ENCODE peak calls at places on chromosomes 13 and 19, in five cellular contexts. L is GM20000, X is Kasumi-1, V is HuH-7, G is left cardiac atrium. Q is an unnamed sample.

GRCh38 chr13:91046715-91047327 is 300.7 kb upstream of the MIR17HG start:
- DNase-seq in L (no peak), X (no peak), V (no peak), G (no peak), Q (no peak)

GRCh38 chr19:14496849-14497346 is 971 bp upstream of the GIPC1 start:
- DNase-seq in L (no peak), X (no peak), V (no peak), G (no peak), Q (no peak)

GRCh38 chr13:60397693-60398437 is 845 bp downstream of the TDRD3 start:
- DNase-seq in L (peak), X (peak), V (peak), G (peak), Q (peak)

GRCh38 chr19:2042485-2043268 is 8.4 kb downstream of the MKNK2 start:
- DNase-seq in L (no peak), X (no peak), V (no peak), G (peak), Q (no peak)

GRCh38 chr19:7681336-7682174 is 922 bp downstream of the TRAPPC5 start:
- DNase-seq in L (peak), X (peak), V (peak), G (peak), Q (peak)

GRCh38 chr19:32146664-32147063 is 198.7 kb upstream of the ZNF507 start:
- DNase-seq in L (no peak), X (no peak), V (no peak), G (no peak), Q (no peak)

GRCh38 chr13:95385808-95386207 is 84.6 kb upstream of the ABCC4 start:
- DNase-seq in L (no peak), X (no peak), V (no peak), G (no peak), Q (no peak)

GRCh38 chr19:40614595-40615411 is 13.6 kb downstream of the LTBP4 start:
- DNase-seq in L (peak), X (no peak), V (no peak), G (peak), Q (peak)

GRCh38 chr19:32789429-32789828 is 69.9 kb downstream of the TDRD12 start:
- DNase-seq in L (no peak), X (no peak), V (no peak), G (no peak), Q (no peak)

GRCh38 chr19:13132471-13133166 is 14.6 kb downstream of the NACC1 start:
- DNase-seq in L (no peak), X (no peak), V (no peak), G (no peak), Q (peak)

GRCh38 chr13:23709521-23709920 is 139.3 kb downstream of the TNFRSF19 start:
- DNase-seq in L (no peak), X (no peak), V (no peak), G (no peak), Q (peak)

GRCh38 chr19:51448011-51448744 is 10.1 kb downstream of the SIGLEC8 start:
- DNase-seq in L (no peak), X (no peak), V (no peak), G (no peak), Q (no peak)

GRCh38 chr13:92187378-92187989 is 789.1 kb downstream of the GPC5 start:
- DNase-seq in L (peak), X (peak), V (peak), G (no peak), Q (peak)

GRCh38 chr19:3359850-3360493 is 6.4 kb upstream of the NFIC start:
- DNase-seq in L (peak), X (no peak), V (no peak), G (no peak), Q (no peak)

GRCh38 chr19:34847393-34847792 is 74.4 kb upstream of the ZNF599 start:
- DNase-seq in L (no peak), X (no peak), V (no peak), G (no peak), Q (peak)

GRCh38 chr13:82947121-82948077 is 934.9 kb downstream of the SLITRK1 start:
- DNase-seq in L (no peak), X (no peak), V (no peak), G (no peak), Q (peak)

GRCh38 chr13:44918323-44919102 is 70.8 kb downstream of the NUFIP1 start:
- DNase-seq in L (peak), X (peak), V (peak), G (peak), Q (peak)

GRCh38 chr19:40116075-40116474 is 25.3 kb upstream of the ZNF780A start:
- DNase-seq in L (no peak), X (no peak), V (no peak), G (no peak), Q (no peak)

GRCh38 chr19:55581145-55581827 is 638 bp upstream of the ZNF579 start:
- DNase-seq in L (no peak), X (no peak), V (no peak), G (no peak), Q (peak)

GRCh38 chr19:42480335-42481095 is 37.8 kb upstream of the CXCL17 start:
- DNase-seq in L (no peak), X (no peak), V (peak), G (no peak), Q (peak)

GRCh38 chr19:35513231-35513974 is at the start of gene DMKN:
- DNase-seq in L (no peak), X (no peak), V (no peak), G (no peak), Q (peak)

GRCh38 chr19:3224346-3225325 is at the start of gene CELF5:
- DNase-seq in L (peak), X (no peak), V (peak), G (peak), Q (peak)

GRCh38 chr13:85541476-85541875 is 257.7 kb downstream of the SLITRK6 start:
- DNase-seq in L (no peak), X (no peak), V (no peak), G (no peak), Q (no peak)

GRCh38 chr13:21164631-21165030 is 11.7 kb downstream of the SKA3 start:
- DNase-seq in L (no peak), X (no peak), V (no peak), G (no peak), Q (peak)

GRCh38 chr13:39149896-39150295 is 111.6 kb downstream of the NHLRC3 start:
- DNase-seq in L (no peak), X (no peak), V (no peak), G (no peak), Q (no peak)

GRCh38 chr19:43672061-43672679 is 2.2 kb upstream of the PLAUR start:
- DNase-seq in L (no peak), X (no peak), V (no peak), G (no peak), Q (no peak)

GRCh38 chr13:99985886-99986527 is 4.4 kb downstream of the ZIC2 start:
- DNase-seq in L (no peak), X (no peak), V (no peak), G (no peak), Q (no peak)

GRCh38 chr19:19107663-19108062 is 30.6 kb downstream of the TMEM161A start:
- DNase-seq in L (no peak), X (no peak), V (no peak), G (no peak), Q (no peak)

GRCh38 chr13:27975579-27976361 is 6.7 kb upstream of the CDX2 start:
- DNase-seq in L (no peak), X (no peak), V (no peak), G (no peak), Q (no peak)

GRCh38 chr19:47099576-47100050 is 14.0 kb downstream of the ZC3H4 start:
- DNase-seq in L (no peak), X (no peak), V (no peak), G (no peak), Q (no peak)

GRCh38 chr19:17762505-17763229 is 11.4 kb downstream of the FCHO1 start:
- DNase-seq in L (no peak), X (peak), V (no peak), G (no peak), Q (peak)

GRCh38 chr13:109879338-109879737 is 93.0 kb upstream of the IRS2 start:
- DNase-seq in L (no peak), X (no peak), V (no peak), G (no peak), Q (no peak)

GRCh38 chr13:97367427-97367826 is 66.5 kb upstream of the RAP2A start:
- DNase-seq in L (no peak), X (no peak), V (no peak), G (no peak), Q (no peak)

GRCh38 chr19:5112681-5113080 is 143.8 kb downstream of the KDM4B start:
- DNase-seq in L (no peak), X (no peak), V (no peak), G (no peak), Q (no peak)

GRCh38 chr19:48258350-48258749 is 2.6 kb upstream of the CARD8 start:
- DNase-seq in L (no peak), X (peak), V (no peak), G (no peak), Q (no peak)

Q was measured in PC-3.